ENCODE peak calls at places on chromosomes 7 and 10, in six cellular contexts. I is RWPE1, T is NCI-H460, Z is NCI-H510A treated with DMSO at 0.1 percent for 48 hours, S is fibroblast of gingiva, G is fibroblast of lung. M is an unnamed sample.

GRCh38 chr10:96991313-96991841 is 159.3 kb downstream of the LCOR start:
- DNase-seq in I (peak), T (no peak), Z (no peak), S (peak), G (peak), M (no peak)

GRCh38 chr10:103433858-103434257 is 18.3 kb downstream of the CALHM2 start:
- DNase-seq in I (no peak), T (no peak), Z (no peak), S (peak), G (peak), M (no peak)

GRCh38 chr10:21406595-21407218 is 118.8 kb downstream of the SKIDA1 start:
- DNase-seq in I (no peak), T (no peak), Z (no peak), S (no peak), G (peak), M (no peak)

GRCh38 chr10:10796061-10796773 is 221.5 kb upstream of the CELF2 start:
- DNase-seq in I (no peak), T (no peak), Z (no peak), S (no peak), G (no peak), M (no peak)

GRCh38 chr10:95327367-95327766 is 36.6 kb upstream of the PDLIM1 start:
- DNase-seq in I (peak), T (no peak), Z (peak), S (peak), G (peak), M (no peak)

GRCh38 chr10:73168486-73168844 is 546 bp downstream of the FAM149B1 start:
- DNase-seq in I (no peak), T (no peak), Z (peak), S (no peak), G (no peak), M (no peak)

GRCh38 chr10:130127612-130128607 is 8.3 kb upstream of the GLRX3 start:
- DNase-seq in I (peak), T (peak), Z (peak), S (peak), G (peak), M (peak)

GRCh38 chr10:49408437-49409306 is 12.8 kb upstream of the DRGX start:
- DNase-seq in I (no peak), T (no peak), Z (no peak), S (no peak), G (no peak), M (no peak)

GRCh38 chr7:146216371-146217041 is 99.9 kb downstream of the CNTNAP2 start:
- DNase-seq in I (no peak), T (no peak), Z (no peak), S (no peak), G (no peak), M (no peak)

GRCh38 chr7:120852700-120853099 is 5.2 kb downstream of the TSPAN12 start:
- DNase-seq in I (no peak), T (no peak), Z (no peak), S (no peak), G (no peak), M (no peak)

GRCh38 chr10:112461029-112461887 is 14.2 kb downstream of the VTI1A start:
- DNase-seq in I (peak), T (peak), Z (no peak), S (peak), G (peak), M (no peak)

GRCh38 chr7:28986028-28986427 is 27.9 kb upstream of the TRIL start:
- DNase-seq in I (no peak), T (no peak), Z (no peak), S (no peak), G (no peak), M (no peak)

GRCh38 chr7:40437936-40438634 is 303.3 kb downstream of the SUGCT start:
- DNase-seq in I (no peak), T (no peak), Z (no peak), S (no peak), G (peak), M (no peak)

GRCh38 chr10:78541528-78542470 is 508.1 kb downstream of the RPS24 start:
- DNase-seq in I (no peak), T (no peak), Z (no peak), S (no peak), G (peak), M (no peak)

GRCh38 chr7:2537981-2538851 is 17.1 kb downstream of the BRAT1 start:
- DNase-seq in I (no peak), T (no peak), Z (no peak), S (no peak), G (no peak), M (no peak)

GRCh38 chr10:32065871-32066270 is 9.6 kb upstream of the KIF5B start:
- DNase-seq in I (peak), T (no peak), Z (no peak), S (peak), G (peak), M (peak)

GRCh38 chr7:28068811-28069216 is 111.8 kb downstream of the JAZF1 start:
- DNase-seq in I (no peak), T (no peak), Z (no peak), S (peak), G (no peak), M (no peak)

GRCh38 chr7:138608292-138608691 is 92.9 kb downstream of the SVOPL start:
- DNase-seq in I (no peak), T (no peak), Z (no peak), S (no peak), G (peak), M (no peak)

GRCh38 chr10:43816351-43817321 is 168.0 kb upstream of the ZNF32 start:
- DNase-seq in I (no peak), T (no peak), Z (no peak), S (no peak), G (peak), M (no peak)

GRCh38 chr10:132974886-132975881 is 32.8 kb upstream of the CFAP46 start:
- DNase-seq in I (no peak), T (no peak), Z (no peak), S (peak), G (peak), M (no peak)

GRCh38 chr7:71777278-71777677 is 634.9 kb downstream of the CALN1 start:
- DNase-seq in I (no peak), T (no peak), Z (no peak), S (no peak), G (no peak), M (no peak)

GRCh38 chr7:113086431-113086888 is at the start of gene GPR85:
- DNase-seq in I (peak), T (no peak), Z (no peak), S (peak), G (peak), M (peak)

GRCh38 chr10:126277177-126277576 is 111.1 kb downstream of the ADAM12 start:
- DNase-seq in I (no peak), T (no peak), Z (no peak), S (no peak), G (no peak), M (no peak)

GRCh38 chr10:126036515-126036914 is 140.2 kb downstream of the FANK1 start:
- DNase-seq in I (no peak), T (no peak), Z (no peak), S (no peak), G (no peak), M (no peak)

GRCh38 chr7:123191132-123191531 is 8.6 kb downstream of the SLC13A1 start:
- DNase-seq in I (no peak), T (peak), Z (peak), S (no peak), G (no peak), M (no peak)

GRCh38 chr7:158257516-158258410 is 329.9 kb downstream of the PTPRN2 start:
- DNase-seq in I (no peak), T (no peak), Z (no peak), S (no peak), G (no peak), M (no peak)

GRCh38 chr7:78081888-78082287 is 283.3 kb downstream of the PHTF2 start:
- DNase-seq in I (no peak), T (no peak), Z (no peak), S (no peak), G (no peak), M (no peak)

GRCh38 chr10:99457808-99458207 is 27.4 kb upstream of the GOT1 start:
- DNase-seq in I (no peak), T (no peak), Z (no peak), S (no peak), G (peak), M (no peak)

GRCh38 chr7:77760809-77761453 is 37.3 kb downstream of the TMEM60 start:
- DNase-seq in I (no peak), T (no peak), Z (no peak), S (no peak), G (no peak), M (no peak)

GRCh38 chr7:22837308-22837707 is 14.7 kb upstream of the TOMM7 start:
- DNase-seq in I (no peak), T (no peak), Z (no peak), S (no peak), G (no peak), M (no peak)

M was measured in HTR-8/SVneo.